ENCODE peak calls at places on chromosomes 6 and 20, in ten cellular contexts. W is GM06990; V is mesendoderm; U is CD8-positive, alpha-beta T cell; S is cardiac muscle cell; O is cardiac fibroblast; D is A549; F is endothelial cell of umbilical vein; Z is fibroblast of mammary gland; H is fibroblast of the aortic adventitia. X is an unnamed sample.

GRCh38 chr20:16262594-16262993 is 310.7 kb downstream of the KIF16B start:
- DNase-seq in H (no peak), O (no peak), S (no peak), F (no peak), D (no peak), V (no peak), W (no peak), U (no peak), Z (no peak), X (no peak)

GRCh38 chr20:61253264-61253639 is 1.2 kb downstream of the CDH4 start:
- DNase-seq in U (no peak), V (peak; percentile 57), D (peak; percentile 60), O (peak; percentile 38), W (no peak), Z (peak; percentile 42), F (no peak), S (peak; percentile 67), H (no peak), X (no peak)

GRCh38 chr20:32040142-32040953 is 11.7 kb upstream of the HCK start:
- DNase-seq in F (no peak), U (no peak), S (peak; percentile 60), D (no peak), W (peak; percentile 79), H (no peak), V (no peak), Z (no peak), O (no peak), X (peak; percentile 79)

GRCh38 chr20:24747881-24748595 is 201.0 kb upstream of the CST7 start:
- DNase-seq in H (no peak), D (no peak), Z (no peak), W (no peak), U (no peak), V (no peak), F (no peak), O (no peak), S (no peak), X (no peak)

GRCh38 chr6:120279706-120280105 is 930.1 kb upstream of the MAN1A1 start:
- DNase-seq in U (no peak), O (no peak), F (no peak), H (no peak), W (no peak), S (peak; percentile 1), D (no peak), Z (no peak), V (no peak), X (no peak)

GRCh38 chr6:20096506-20096905 is 115.8 kb downstream of the MBOAT1 start:
- DNase-seq in W (no peak), V (no peak), O (no peak), U (no peak), D (no peak), F (no peak), S (no peak), Z (no peak), H (no peak), X (no peak)

GRCh38 chr6:134111062-134111677 is 58.7 kb upstream of the SLC2A12 start:
- DNase-seq in O (peak; percentile 80), Z (peak; percentile 74), V (peak; percentile 82), U (peak; percentile 48), F (peak; percentile 59), H (peak; percentile 76), W (no peak), S (peak; percentile 68), D (peak; percentile 53), X (no peak)

GRCh38 chr6:13528232-13528631 is 40.8 kb upstream of the GFOD1 start:
- DNase-seq in W (no peak), O (peak; percentile 25), D (no peak), Z (peak; percentile 8), U (no peak), F (peak; percentile 55), V (no peak), H (no peak), S (no peak), X (no peak)

GRCh38 chr6:152942319-152942869 is 40.4 kb downstream of the FBXO5 start:
- DNase-seq in U (no peak), V (no peak), F (no peak), Z (no peak), H (no peak), S (no peak), O (no peak), W (no peak), D (no peak), X (no peak)

GRCh38 chr6:168873266-168873665 is 380.4 kb downstream of the THBS2 start:
- DNase-seq in O (no peak), S (no peak), Z (no peak), W (no peak), F (no peak), D (no peak), U (no peak), V (no peak), H (no peak), X (no peak)

DNA sequence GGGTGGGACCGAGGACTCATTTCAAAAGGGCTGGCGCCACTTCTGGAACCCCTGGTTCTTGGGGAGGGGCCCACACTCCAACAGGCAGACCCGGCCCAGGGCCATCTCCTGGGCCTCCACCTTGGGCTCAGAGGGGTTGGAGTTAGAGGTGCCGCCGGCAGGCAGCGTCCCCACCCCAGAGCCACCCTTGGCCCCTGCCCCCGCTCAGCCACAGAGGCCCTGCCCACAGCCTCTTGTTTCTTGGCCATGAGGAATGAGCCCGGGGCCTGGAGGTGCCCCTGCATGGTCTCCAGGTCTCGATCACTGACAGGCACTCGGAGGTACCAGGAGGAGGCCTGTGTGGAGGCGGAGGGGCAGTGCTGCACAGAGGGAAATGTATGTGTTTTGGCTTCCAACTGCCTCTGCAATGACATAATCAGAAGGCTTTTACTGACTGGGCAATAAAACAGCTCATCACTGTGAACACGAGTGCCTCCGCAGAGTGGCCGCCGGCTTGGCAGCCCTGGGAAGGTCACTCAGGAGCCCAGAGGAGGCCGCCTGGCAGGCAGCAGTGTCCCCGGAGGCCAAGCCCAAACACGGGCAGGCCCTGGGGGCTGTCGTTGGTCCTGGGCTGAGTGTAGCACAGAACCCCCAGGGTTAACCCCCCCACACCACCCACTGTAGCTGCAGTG is 61.1 kb upstream of the GATA5 start:
- DNase-seq in U (no peak), O (no peak), D (no peak), Z (peak; percentile 10), V (no peak), W (no peak), S (no peak), F (no peak), H (no peak), X (no peak)
- H3K4me3 ChIP-seq in U (no peak overlapping the region), O (no peak overlapping the region), D (no peak overlapping the region), Z (no peak overlapping the region), V (no peak overlapping the region), W (no peak overlapping the region), S (no peak overlapping the region), F (no peak overlapping the region), H (no peak overlapping the region), X (no peak overlapping the region)

GRCh38 chr6:30163918-30164654 is 740 bp downstream of the TRIM15 start:
- DNase-seq in V (peak; percentile 43), D (no peak), U (no peak), F (no peak), S (no peak), H (no peak), Z (no peak), O (no peak), W (no peak), X (no peak)
- H3K4me3 ChIP-seq in V (no peak overlapping the region), D (no peak overlapping the region), U (no peak overlapping the region), F (no peak overlapping the region), S (no peak overlapping the region), H (no peak overlapping the region), Z (no peak overlapping the region), O (no peak overlapping the region), W (no peak overlapping the region), X (no peak overlapping the region)

GRCh38 chr20:11920083-11920482 is 2.4 kb downstream of the BTBD3 start:
- DNase-seq in Z (no peak), U (no peak), F (no peak), O (no peak), W (no peak), D (no peak), H (no peak), V (no peak), S (no peak), X (no peak)
- H3K4me3 ChIP-seq in Z (no peak overlapping the region), U (no peak overlapping the region), F (no peak overlapping the region), O (peak overlapping the region; percentile 21), W (no peak overlapping the region), D (no peak overlapping the region), H (no peak overlapping the region), V (no peak overlapping the region), S (no peak overlapping the region), X (peak overlapping the region; percentile 94)

GRCh38 chr6:22364314-22364713 is 67.5 kb upstream of the PRL start:
- DNase-seq in W (no peak), Z (peak; percentile 60), O (peak; percentile 69), F (no peak), V (no peak), U (no peak), H (no peak), D (no peak), S (no peak), X (no peak)

GRCh38 chr6:22366214-22366613 is 69.4 kb upstream of the PRL start:
- DNase-seq in F (no peak), D (no peak), S (no peak), H (peak; percentile 25), V (no peak), U (no peak), W (no peak), O (peak; percentile 54), Z (peak; percentile 71), X (no peak)

GRCh38 chr6:22363966-22364296 is 67.1 kb upstream of the PRL start:
- DNase-seq in Z (peak; percentile 8), S (no peak), V (no peak), W (no peak), F (no peak), D (no peak), U (no peak), H (no peak), O (no peak), X (peak; percentile 65)

GRCh38 chr6:22368794-22369193 is 72.0 kb upstream of the PRL start:
- DNase-seq in U (no peak), O (no peak), S (no peak), W (no peak), Z (no peak), H (peak; percentile 16), F (peak; percentile 41), D (no peak), V (no peak), X (no peak)

GRCh38 chr6:22367331-22367730 is 70.5 kb upstream of the PRL start:
- DNase-seq in D (no peak), V (no peak), O (no peak), F (no peak), W (no peak), S (no peak), Z (no peak), U (no peak), H (peak; percentile 9), X (no peak)
- H3K4me3 ChIP-seq in D (no peak overlapping the region), V (no peak overlapping the region), O (no peak overlapping the region), F (no peak overlapping the region), W (no peak overlapping the region), S (no peak overlapping the region), Z (no peak overlapping the region), U (no peak overlapping the region), H (no peak overlapping the region), X (no peak overlapping the region)

X was measured in right cardiac atrium.